ENCODE peak calls at places on chromosomes 5 and 9, in four cellular contexts. C is GM23338, L is OCI-LY7, A is neural progenitor cell. Y is an unnamed sample.

GRCh38 chr5:74685979-74686631 is 1.1 kb downstream of the HEXB start:
- DNase-seq in L (peak), A (no peak), C (no peak), Y (no peak)

GRCh38 chr9:82961504-82962125 is 101.3 kb downstream of the RASEF start:
- DNase-seq in C (peak), L (peak), A (peak), Y (peak)

GRCh38 chr5:91591076-91591475 is 208.0 kb upstream of the ARRDC3 start:
- DNase-seq in C (peak), L (peak), A (peak), Y (no peak)

GRCh38 chr9:28093141-28093540 is 519.9 kb upstream of the C9orf72 start:
- DNase-seq in L (no peak), C (no peak), A (no peak), Y (peak)

GRCh38 chr5:57431816-57432215 is 50.8 kb downstream of the ACTBL2 start:
- DNase-seq in C (no peak), A (no peak), L (no peak), Y (no peak)

GRCh38 chr5:1439388-1440097 is 5.7 kb downstream of the SLC6A3 start:
- DNase-seq in L (no peak), A (no peak), C (no peak), Y (no peak)

GRCh38 chr5:9771079-9771478 is 140.9 kb upstream of the TAS2R1 start:
- DNase-seq in C (no peak), A (no peak), L (no peak), Y (no peak)

GRCh38 chr5:170426149-170426767 is 37.1 kb upstream of the KCNMB1 start:
- DNase-seq in L (peak), C (no peak), A (no peak), Y (no peak)

GRCh38 chr5:69030663-69031062 is 63.2 kb upstream of the SLC30A5 start:
- DNase-seq in C (no peak), A (no peak), L (no peak), Y (no peak)

GRCh38 chr9:631596-631995 is 209.9 kb upstream of the DMRT1 start:
- DNase-seq in L (no peak), A (no peak), C (no peak), Y (no peak)

GRCh38 chr9:91359734-91360470 is 1.8 kb downstream of the AUH start:
- DNase-seq in L (no peak), A (no peak), C (no peak), Y (no peak)

GRCh38 chr9:36802171-36802920 is 229.7 kb downstream of the MELK start:
- DNase-seq in L (no peak), A (no peak), C (no peak), Y (no peak)

GRCh38 chr9:93436218-93436617 is 15.3 kb upstream of the FAM120A start:
- DNase-seq in C (no peak), L (no peak), A (no peak), Y (no peak)

GRCh38 chr9:128340691-128341434 is 536 bp downstream of the SLC27A4 start:
- DNase-seq in C (peak), L (no peak), A (peak), Y (peak)

GRCh38 chr9:103942171-103942570 is 151.9 kb upstream of the SMC2 start:
- DNase-seq in L (no peak), A (no peak), C (no peak), Y (no peak)

GRCh38 chr9:129745186-129745585 is 7.7 kb downstream of the PTGES start:
- DNase-seq in L (no peak), C (no peak), A (no peak), Y (no peak)

GRCh38 chr5:124812771-124813358 is 66.4 kb upstream of the ZNF608 start:
- DNase-seq in A (no peak), L (no peak), C (no peak), Y (no peak)

GRCh38 chr9:15529566-15530324 is 19.0 kb upstream of the PSIP1 start:
- DNase-seq in C (no peak), L (no peak), A (no peak), Y (no peak)

GRCh38 chr9:3514786-3515185 is 11.0 kb downstream of the RFX3 start:
- DNase-seq in L (no peak), A (no peak), C (no peak), Y (no peak)

GRCh38 chr9:35729101-35729500 is 2.9 kb downstream of the TLN1 start:
- DNase-seq in C (no peak), L (no peak), A (no peak), Y (no peak)

GRCh38 chr9:98403715-98404114 is 148.3 kb upstream of the TBC1D2 start:
- DNase-seq in C (no peak), A (no peak), L (no peak), Y (no peak)

GRCh38 chr9:98404157-98404695 is 148.8 kb upstream of the TBC1D2 start:
- DNase-seq in C (no peak), A (no peak), L (no peak), Y (no peak)

GRCh38 chr9:98409637-98410173 is 154.3 kb upstream of the TBC1D2 start:
- DNase-seq in C (no peak), A (no peak), L (no peak), Y (no peak)

GRCh38 chr9:98410185-98410697 is 154.8 kb upstream of the TBC1D2 start:
- DNase-seq in L (peak), A (peak), C (peak), Y (peak)

GRCh38 chr9:98406469-98406868 is 151.0 kb upstream of the TBC1D2 start:
- DNase-seq in A (no peak), C (no peak), L (no peak), Y (no peak)
- TF ChIP-seq EZH2phosphoT487 in A (no peak), C (no peak), L (no peak), Y (no peak)

GRCh38 chr9:16794871-16795639 is 75.4 kb downstream of the BNC2 start:
- DNase-seq in C (no peak), A (no peak), L (no peak), Y (peak)
- H3K27ac ChIP-seq in C (no peak), A (no peak), L (no peak), Y (peak)

GRCh38 chr9:134663084-134663483 is 21.5 kb downstream of the COL5A1 start:
- DNase-seq in L (no peak), C (no peak), A (no peak), Y (no peak)
- H3K4me3 ChIP-seq in L (no peak), C (no peak), A (no peak), Y (no peak)

GRCh38 chr5:18487928-18488480 is 853.7 kb downstream of the TAF11L14 start:
- DNase-seq in L (no peak), C (peak), A (no peak), Y (no peak)

DNA sequence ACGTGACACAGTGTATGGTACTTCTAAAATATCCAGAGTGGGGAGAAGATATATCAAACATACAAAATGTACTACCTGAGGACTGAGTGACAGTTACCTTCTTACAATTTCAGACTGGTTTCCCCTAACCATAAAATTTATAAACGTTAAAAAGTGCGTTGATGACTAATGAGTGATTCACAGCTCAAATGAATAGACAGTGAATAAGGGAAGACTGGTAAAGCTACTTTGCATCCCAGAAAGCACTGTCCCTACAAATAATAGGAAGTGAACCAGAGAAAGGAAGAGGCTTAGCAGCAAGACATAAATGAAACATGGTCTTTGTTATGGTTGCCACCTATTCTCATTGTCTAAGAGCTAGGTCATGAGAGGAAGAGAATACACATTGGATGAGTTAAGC is 849.1 kb downstream of the TAF11L14 start:
- DNase-seq in L (no peak), A (no peak), C (peak), Y (no peak)
- TF ChIP-seq EZH2phosphoT487 in L (no peak), A (no peak), C (no peak), Y (no peak)

GRCh38 chr5:157870837-157871834 is 12.2 kb upstream of the CLINT1 start:
- DNase-seq in L (no peak), A (no peak), C (no peak), Y (peak)
- H3K27ac ChIP-seq in L (no peak), A (no peak), C (no peak), Y (peak)

DNA sequence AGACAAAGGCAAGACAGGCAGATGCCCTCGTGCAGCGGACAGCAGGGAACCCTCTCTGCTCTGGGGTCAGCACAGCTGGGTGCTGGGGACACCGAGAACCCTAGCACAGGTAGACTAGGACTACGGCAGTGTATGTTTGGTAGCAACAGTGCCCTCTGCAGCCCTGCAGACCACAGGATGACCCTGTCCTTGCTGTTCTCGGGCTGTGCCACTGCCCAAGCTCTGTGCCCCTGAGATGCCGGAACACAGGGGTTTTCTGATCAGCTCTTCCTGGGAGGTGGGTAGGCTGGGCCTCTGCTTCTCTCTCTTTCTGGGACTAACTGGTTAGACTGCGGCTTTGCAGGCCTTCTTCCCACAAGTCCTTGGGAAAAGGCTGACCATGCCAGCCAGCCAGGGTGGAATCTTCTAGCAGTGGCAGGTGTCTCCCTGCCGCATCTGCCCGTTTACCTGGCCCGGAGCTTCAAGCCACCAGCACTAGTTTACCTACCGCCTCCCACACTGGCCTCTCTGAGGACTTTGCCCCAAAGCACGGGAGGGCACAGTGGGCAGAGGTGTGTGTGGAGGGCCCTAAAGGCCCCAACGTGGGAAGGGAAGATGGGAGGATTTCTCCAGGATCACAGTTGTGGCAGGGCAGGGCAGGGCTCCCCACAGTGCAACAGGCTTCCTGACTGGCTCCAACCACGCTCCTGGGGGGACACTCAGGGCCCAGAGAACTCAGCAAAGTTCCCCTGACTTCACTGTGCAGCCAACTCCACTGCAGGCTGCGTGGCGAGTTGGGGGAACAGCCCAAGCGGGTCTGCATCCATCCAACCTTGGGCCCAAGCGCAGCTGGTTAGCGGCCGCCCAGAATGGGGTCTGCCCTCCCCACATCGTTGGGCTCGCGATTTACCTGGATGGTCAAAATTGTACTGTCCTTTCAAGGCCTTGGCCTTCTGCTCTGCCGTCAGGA is 1.2 kb downstream of the UCK1 start:
- DNase-seq in L (no peak), A (no peak), C (no peak), Y (no peak)
- H3K4me3 ChIP-seq in L (peak), A (peak), C (peak), Y (peak)